ENCODE peak calls at places on chromosome 9, in six cellular contexts. U, C, D, Z, S and O are unnamed samples.
A peak's percentile ranks its signal among the peaks of the same experiment; 100 is the strongest.

GRCh38 chr9:75378036-75378435 is 289.7 kb downstream of the OSTF1 start:
- DNase-seq in U (no peak), C (no peak), D (no peak), Z (peak; percentile 23), S (no peak), O (peak; percentile 40)

GRCh38 chr9:111949919-111950318 is 53.3 kb downstream of the UGCG start:
- DNase-seq in U (no peak), C (no peak), D (peak; percentile 37), Z (peak; percentile 78), S (no peak), O (no peak)

GRCh38 chr9:134358026-134358967 is 32.0 kb downstream of the RXRA start:
- DNase-seq in U (no peak), C (no peak), D (peak; percentile 46), Z (peak; percentile 43), S (peak; percentile 77), O (no peak)

GRCh38 chr9:125548141-125548540 is 158.9 kb downstream of the MAPKAP1 start:
- DNase-seq in U (no peak), C (no peak), D (no peak), Z (no peak), S (peak; percentile 28), O (no peak)

GRCh38 chr9:84955971-84956370 is 286.4 kb downstream of the NTRK2 start:
- DNase-seq in U (no peak), C (no peak), D (no peak), Z (peak; percentile 49), S (no peak), O (no peak)

GRCh38 chr9:138119202-138120027 is 241.8 kb downstream of the CACNA1B start:
- DNase-seq in U (no peak), C (no peak), D (no peak), Z (no peak), S (no peak), O (no peak)

GRCh38 chr9:124220551-124221451 is 36.9 kb upstream of the NEK6 start:
- DNase-seq in U (no peak), C (peak; percentile 87), D (peak; percentile 67), Z (peak; percentile 53), S (peak; percentile 86), O (peak; percentile 73)

GRCh38 chr9:111661150-111661801 is at the start of gene GNG10:
- DNase-seq in U (peak; percentile 72), C (peak; percentile 39), D (peak; percentile 69), Z (peak; percentile 57), S (peak; percentile 80), O (peak; percentile 46)

GRCh38 chr9:121648799-121649198 is 2.6 kb upstream of the DAB2IP start:
- DNase-seq in U (no peak), C (no peak), D (no peak), Z (no peak), S (no peak), O (no peak)

GRCh38 chr9:129007035-129007765 is 20.9 kb downstream of the SH3GLB2 start:
- DNase-seq in U (no peak), C (no peak), D (no peak), Z (no peak), S (no peak), O (no peak)

GRCh38 chr9:14344846-14345585 is 31.1 kb upstream of the NFIB start:
- DNase-seq in U (no peak), C (no peak), D (no peak), Z (no peak), S (no peak), O (no peak)

GRCh38 chr9:16664211-16664610 is 206.3 kb downstream of the BNC2 start:
- DNase-seq in U (no peak), C (no peak), D (no peak), Z (peak; percentile 45), S (no peak), O (no peak)

GRCh38 chr9:38363589-38363925 is 28.9 kb upstream of the ALDH1B1 start:
- DNase-seq in U (no peak), C (no peak), D (no peak), Z (no peak), S (no peak), O (no peak)

GRCh38 chr9:15317836-15318235 is 10.8 kb upstream of the TTC39B start:
- DNase-seq in U (no peak), C (no peak), D (peak; percentile 20), Z (peak; percentile 81), S (no peak), O (no peak)

GRCh38 chr9:14538529-14538928 is 154.7 kb downstream of the ZDHHC21 start:
- DNase-seq in U (no peak), C (no peak), D (no peak), Z (no peak), S (peak; percentile 60), O (no peak)

GRCh38 chr9:116377179-116377790 is 223.7 kb downstream of the PAPPA start:
- DNase-seq in U (no peak), C (no peak), D (peak; percentile 65), Z (peak; percentile 86), S (no peak), O (no peak)

GRCh38 chr9:120303519-120303918 is 276.4 kb downstream of the CDK5RAP2 start:
- DNase-seq in U (no peak), C (no peak), D (no peak), Z (no peak), S (no peak), O (no peak)

GRCh38 chr9:17578911-17579793 is at the start of gene SH3GL2:
- DNase-seq in U (peak; percentile 9), C (peak; percentile 36), D (peak; percentile 27), Z (peak; percentile 58), S (peak; percentile 81), O (no peak)

GRCh38 chr9:104494808-104495207 is 9.3 kb upstream of the OR13F1 start:
- DNase-seq in U (no peak), C (no peak), D (peak; percentile 1), Z (no peak), S (peak; percentile 33), O (no peak)

GRCh38 chr9:124297553-124297905 is 39.8 kb downstream of the NEK6 start:
- DNase-seq in U (no peak), C (peak; percentile 86), D (peak; percentile 98), Z (peak; percentile 99), S (no peak), O (peak; percentile 89)

GRCh38 chr9:33466565-33467495 is 6.9 kb downstream of the NOL6 start:
- DNase-seq in U (peak; percentile 67), C (peak; percentile 64), D (peak; percentile 56), Z (no peak), S (peak; percentile 7), O (peak; percentile 48)

GRCh38 chr9:76818271-76818670 is 54.0 kb downstream of the PCA3 start:
- DNase-seq in U (no peak), C (peak; percentile 21), D (peak; percentile 98), Z (peak; percentile 100), S (no peak), O (peak; percentile 90)

GRCh38 chr9:89418882-89419641 is 78.9 kb downstream of the SEMA4D start:
- DNase-seq in U (peak; percentile 69), C (no peak), D (no peak), Z (no peak), S (no peak), O (no peak)

GRCh38 chr9:129822825-129823162 is 1.1 kb downstream of the TOR1A start:
- DNase-seq in U (no peak), C (no peak), D (peak; percentile 16), Z (no peak), S (no peak), O (no peak)

GRCh38 chr9:18427691-18428090 is 46.3 kb upstream of the ADAMTSL1 start:
- DNase-seq in U (no peak), C (no peak), D (no peak), Z (no peak), S (no peak), O (no peak)